ENCODE peak calls at places on chromosomes 2 and 18, in seven cellular contexts. U is esophagus muscularis mucosa, K is A549, L is GM12891, B is adrenal gland, Z is body of pancreas, X is heart left ventricle. S is an unnamed sample.

GRCh38 chr2:150280255-150280654 is 207.2 kb downstream of the RND3 start:
- DNase-seq in U (no peak), K (no peak), L (no peak), B (peak; percentile 61), Z (peak; percentile 12), X (no peak), S (no peak)

GRCh38 chr2:133906926-133907325 is 338.7 kb upstream of the NCKAP5 start:
- DNase-seq in U (no peak), K (no peak), L (no peak), B (no peak), Z (no peak), X (no peak), S (no peak)

GRCh38 chr2:18623782-18624181 is 34.4 kb upstream of the NT5C1B start:
- DNase-seq in U (no peak), K (no peak), L (no peak), B (no peak), Z (no peak), X (no peak), S (no peak)

GRCh38 chr2:19757586-19757985 is 144.2 kb downstream of the TTC32 start:
- DNase-seq in U (no peak), K (no peak), L (no peak), B (no peak), Z (no peak), X (no peak), S (no peak)

GRCh38 chr2:147231607-147232006 is 613.2 kb upstream of the ACVR2A start:
- DNase-seq in U (no peak), K (no peak), L (no peak), B (no peak), Z (no peak), X (no peak), S (no peak)

GRCh38 chr2:197145471-197146056 is 165.0 kb downstream of the ANKRD44 start:
- DNase-seq in U (no peak), K (no peak), L (no peak), B (no peak), Z (no peak), X (no peak), S (no peak)

GRCh38 chr2:879540-879939 is 71.1 kb upstream of the SNTG2 start:
- DNase-seq in U (no peak), K (no peak), L (no peak), B (no peak), Z (no peak), X (no peak), S (no peak)

GRCh38 chr2:25331686-25332365 is 9.9 kb downstream of the DNMT3A start:
- DNase-seq in U (no peak), K (no peak), L (no peak), B (no peak), Z (no peak), X (peak; percentile 47), S (no peak)

GRCh38 chr2:159963700-159964099 is 98.7 kb downstream of the PLA2R1 start:
- DNase-seq in U (no peak), K (no peak), L (no peak), B (no peak), Z (no peak), X (no peak), S (no peak)

GRCh38 chr2:29405707-29406106 is 290.5 kb downstream of the CLIP4 start:
- DNase-seq in U (no peak), K (no peak), L (no peak), B (no peak), Z (no peak), X (no peak), S (no peak)

GRCh38 chr2:7468955-7469354 is 551.7 kb downstream of the RNF144A start:
- DNase-seq in U (no peak), K (no peak), L (no peak), B (no peak), Z (no peak), X (no peak), S (no peak)

GRCh38 chr2:21263622-21264021 is 139.9 kb downstream of the TDRD15 start:
- DNase-seq in U (peak; percentile 60), K (no peak), L (no peak), B (no peak), Z (no peak), X (no peak), S (no peak)

GRCh38 chr2:106868199-106868598 is 17.8 kb downstream of the ST6GAL2 start:
- DNase-seq in U (no peak), K (no peak), L (no peak), B (no peak), Z (no peak), X (no peak), S (no peak)

GRCh38 chr2:229641676-229642075 is 72.7 kb downstream of the DNER start:
- DNase-seq in U (no peak), K (no peak), L (no peak), B (no peak), Z (no peak), X (no peak), S (no peak)

GRCh38 chr2:241344925-241345651 is 11.0 kb upstream of the FARP2 start:
- DNase-seq in U (no peak), K (no peak), L (no peak), B (no peak), Z (no peak), X (no peak), S (no peak)

GRCh38 chr2:176088048-176088936 is 4.2 kb upstream of the HOXD13 start:
- DNase-seq in U (no peak), K (no peak), L (peak; percentile 58), B (peak; percentile 68), Z (peak; percentile 57), X (no peak), S (no peak)

GRCh38 chr2:232529806-232530547 is 4.0 kb downstream of the CHRND start:
- DNase-seq in U (no peak), K (no peak), L (no peak), B (no peak), Z (no peak), X (no peak), S (no peak)

GRCh38 chr18:9643549-9643948 is 29.2 kb upstream of the PPP4R1 start:
- DNase-seq in U (no peak), K (peak; percentile 78), L (no peak), B (no peak), Z (peak; percentile 36), X (peak; percentile 35), S (peak; percentile 61)

GRCh38 chr2:152098798-152099654 is at the start of gene CACNB4:
- DNase-seq in U (no peak), K (peak; percentile 13), L (peak; percentile 50), B (no peak), Z (peak; percentile 18), X (no peak), S (peak; percentile 26)

GRCh38 chr18:40006553-40007073 is 1948.4 kb upstream of the PIK3C3 start:
- DNase-seq in U (no peak), K (no peak), L (no peak), B (no peak), Z (no peak), X (no peak), S (no peak)

GRCh38 chr2:40155728-40156127 is 296.2 kb downstream of the SLC8A1 start:
- DNase-seq in U (peak; percentile 53), K (no peak), L (no peak), B (no peak), Z (no peak), X (no peak), S (no peak)

GRCh38 chr2:46381263-46381849 is 84.1 kb downstream of the EPAS1 start:
- DNase-seq in U (no peak), K (no peak), L (no peak), B (peak; percentile 36), Z (no peak), X (peak; percentile 39), S (no peak)

GRCh38 chr2:195330513-195330956 is 326.5 kb upstream of the SLC39A10 start:
- DNase-seq in U (no peak), K (no peak), L (no peak), B (no peak), Z (no peak), X (no peak), S (no peak)

DNA sequence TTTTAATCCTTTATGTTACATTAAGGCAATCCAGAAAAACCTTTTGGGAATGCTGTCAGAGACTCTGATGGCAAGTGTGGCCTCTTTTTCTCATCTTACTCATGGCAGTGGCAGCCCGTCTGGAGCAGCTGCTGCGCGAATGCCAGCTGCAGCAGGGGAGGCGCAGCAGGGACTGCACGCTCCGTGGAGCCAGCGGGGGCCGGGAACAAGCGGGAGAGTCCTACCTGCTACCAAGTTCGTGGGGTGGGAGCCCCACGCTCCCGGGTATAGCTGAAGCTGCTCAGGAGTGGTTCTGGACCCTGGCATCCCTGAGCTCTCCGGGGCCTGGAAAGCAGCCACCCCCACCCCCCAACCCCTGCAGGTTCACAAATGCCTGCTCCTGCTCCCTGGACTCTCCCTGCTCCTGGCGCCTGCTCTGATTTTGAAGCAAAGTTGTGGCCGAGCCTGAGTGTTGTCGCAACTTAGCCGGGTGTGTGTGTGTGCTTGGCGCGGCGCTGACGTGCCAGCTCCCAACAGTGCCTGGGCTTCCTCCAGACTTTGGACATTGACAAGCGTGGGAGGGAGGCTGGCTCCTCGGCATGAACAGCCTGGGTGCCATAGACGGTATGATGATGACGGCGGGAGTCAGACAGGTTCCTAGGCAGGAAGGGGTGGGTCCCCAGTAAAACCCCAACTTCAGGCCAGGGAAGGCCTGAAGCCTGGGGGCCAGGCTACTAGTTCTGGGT is 21.7 kb downstream of the TMX3 start:
- DNase-seq in U (no peak), K (no peak), L (no peak), B (no peak), Z (no peak), X (no peak), S (no peak)
- TF ChIP-seq POLR2A in U (no peak), K (no peak), L (no peak), B (no peak), Z (no peak), X (no peak), S (no peak)

GRCh38 chr2:66235408-66235807 is 199.5 kb upstream of the MEIS1 start:
- DNase-seq in U (no peak), K (no peak), L (no peak), B (no peak), Z (no peak), X (no peak), S (no peak)
- TF ChIP-seq POLR2A in U (no peak), K (no peak), L (no peak), B (no peak), Z (no peak), X (no peak), S (no peak)

GRCh38 chr2:53970898-53971681 is at the start of gene PSME4:
- DNase-seq in U (peak; percentile 98), K (peak; percentile 92), L (peak; percentile 92), B (peak; percentile 97), Z (peak; percentile 95), X (peak; percentile 96), S (peak; percentile 88)
- TF ChIP-seq POLR2A in U (peak; percentile 98), K (peak; percentile 89), L (peak; percentile 70), B (peak; percentile 93), Z (peak; percentile 95), X (peak; percentile 98), S (peak; percentile 89)

DNA sequence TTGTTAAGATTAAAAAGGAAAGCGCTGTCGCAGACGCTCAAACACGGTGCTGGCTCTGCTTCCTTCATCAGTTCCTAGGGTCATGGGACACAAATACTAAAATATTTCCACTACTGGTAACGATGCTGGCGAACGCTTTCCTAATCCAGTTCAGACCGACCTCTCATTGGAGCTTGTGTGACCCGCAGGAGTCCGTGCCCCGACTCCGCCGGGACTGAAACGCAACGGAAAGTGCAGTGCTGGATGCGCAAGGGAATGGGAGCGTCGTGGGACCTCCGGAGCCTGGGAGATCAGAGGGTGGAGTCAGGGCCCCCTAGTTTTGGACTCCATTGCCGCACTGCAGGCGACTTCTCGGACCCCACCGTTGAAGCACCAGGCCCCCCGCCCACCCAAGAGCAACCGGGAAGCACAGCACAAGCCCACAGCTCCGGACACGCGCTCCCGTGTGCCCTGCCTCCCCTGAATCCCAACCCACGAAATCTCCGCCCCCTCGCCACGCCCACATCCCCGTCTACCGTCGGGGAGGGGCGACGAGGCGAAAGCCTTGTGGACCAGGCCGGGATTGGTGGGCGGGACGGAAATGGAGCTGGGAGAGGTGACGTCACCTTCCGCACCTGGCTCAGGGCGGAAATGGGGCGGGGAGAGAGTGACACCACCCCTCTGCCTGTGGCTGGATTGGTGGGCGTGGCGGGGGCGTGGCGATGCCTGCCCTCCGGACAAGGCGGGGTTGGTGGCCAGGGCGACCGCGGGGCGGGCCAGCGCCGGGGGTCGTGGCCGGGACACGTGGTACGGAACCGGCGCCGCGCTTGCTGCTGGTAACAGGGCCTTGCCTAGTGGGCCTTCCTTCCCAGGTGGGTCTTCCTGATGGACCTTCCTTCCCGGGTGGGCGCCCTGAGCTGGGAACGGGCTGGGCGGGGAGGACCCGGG is at the start of gene CNDP2:
- DNase-seq in U (peak; percentile 100), K (peak; percentile 84), L (peak; percentile 90), B (peak; percentile 100), Z (peak; percentile 100), X (peak; percentile 100), S (peak; percentile 61)
- TF ChIP-seq POLR2A in U (peak; percentile 80), K (peak; percentile 74), L (peak; percentile 53), B (peak; percentile 60), Z (peak; percentile 71), X (peak; percentile 81), S (peak; percentile 56)